ENCODE peak calls at places on chromosomes 7 and 10, in seven cellular contexts. Q, T, J, L, E, H and X are unnamed samples.

GRCh38 chr7:126398851-126399529 is 853.8 kb downstream of the GRM8 start:
- DNase-seq in Q (no peak), T (no peak), J (no peak), L (no peak), E (no peak), H (no peak), X (no peak)

GRCh38 chr7:151131284-151131621 is 36.2 kb downstream of the GBX1 start:
- DNase-seq in Q (no peak), T (no peak), J (no peak), L (no peak), E (no peak), H (no peak), X (no peak)

GRCh38 chr7:73394416-73394815 is 39.2 kb upstream of the FZD9 start:
- DNase-seq in Q (no peak), T (no peak), J (no peak), L (no peak), E (no peak), H (no peak), X (no peak)

GRCh38 chr7:37480026-37480425 is 31.4 kb upstream of the ELMO1 start:
- DNase-seq in Q (no peak), T (no peak), J (no peak), L (no peak), E (no peak), H (no peak), X (no peak)

GRCh38 chr10:25641576-25641975 is 292.5 kb upstream of the MYO3A start:
- DNase-seq in Q (no peak), T (no peak), J (no peak), L (no peak), E (no peak), H (no peak), X (no peak)

GRCh38 chr7:11858026-11858425 is 26.0 kb upstream of the THSD7A start:
- DNase-seq in Q (no peak), T (no peak), J (no peak), L (no peak), E (no peak), H (no peak), X (no peak)

GRCh38 chr10:123139521-123140163 is 3.9 kb downstream of the HMX3 start:
- DNase-seq in Q (peak), T (no peak), J (peak), L (peak), E (no peak), H (no peak), X (no peak)

GRCh38 chr10:6035101-6035834 is 26.9 kb downstream of the IL2RA start:
- DNase-seq in Q (no peak), T (peak), J (no peak), L (no peak), E (no peak), H (no peak), X (peak)

GRCh38 chr10:133325392-133325760 is 11.3 kb downstream of the CALY start:
- DNase-seq in Q (no peak), T (no peak), J (no peak), L (no peak), E (no peak), H (no peak), X (no peak)

GRCh38 chr7:31924228-31924627 is 146.0 kb downstream of the PDE1C start:
- DNase-seq in Q (no peak), T (no peak), J (no peak), L (no peak), E (no peak), H (no peak), X (no peak)

GRCh38 chr10:75569506-75569905 is 138.1 kb downstream of the LRMDA start:
- DNase-seq in Q (no peak), T (no peak), J (no peak), L (no peak), E (no peak), H (no peak), X (no peak)